ENCODE peak calls at places on chromosomes 11 and 22, in four cellular contexts. One of them, this sample, is unnamed.
A peak's percentile ranks its signal among the peaks of the same experiment; 100 is the strongest.

GRCh38 chr22:41263704-41264103 is 22.3 kb downstream of the RANGAP1 start:
- DNase-seq in NCI-H82: no peak
- DNase-seq in CD8-positive, alpha-beta memory T cell: no peak
- DNase-seq in hepatic stellate cell: no peak
- DNase-seq in this sample: peak; percentile 84

GRCh38 chr22:47005506-47006408 is 243.3 kb downstream of the TBC1D22A start:
- DNase-seq in NCI-H82: no peak
- DNase-seq in hepatic stellate cell: no peak
- DNase-seq in CD8-positive, alpha-beta memory T cell: no peak
- DNase-seq in this sample: peak; percentile 50

GRCh38 chr22:43005106-43005505 is 9.8 kb downstream of the PACSIN2 start:
- DNase-seq in hepatic stellate cell: no peak
- DNase-seq in NCI-H82: no peak
- DNase-seq in CD8-positive, alpha-beta memory T cell: no peak
- DNase-seq in this sample: peak; percentile 27

GRCh38 chr11:78334109-78334508 is 83.5 kb downstream of the GAB2 start:
- DNase-seq in CD8-positive, alpha-beta memory T cell: no peak
- DNase-seq in hepatic stellate cell: no peak
- DNase-seq in NCI-H82: no peak
- DNase-seq in this sample: no peak

GRCh38 chr11:45652781-45653180 is 12.6 kb downstream of the CHST1 start:
- DNase-seq in CD8-positive, alpha-beta memory T cell: no peak
- DNase-seq in NCI-H82: no peak
- DNase-seq in hepatic stellate cell: no peak
- DNase-seq in this sample: peak; percentile 99

GRCh38 chr22:27336151-27337090 is 465.1 kb downstream of the MN1 start:
- DNase-seq in CD8-positive, alpha-beta memory T cell: no peak
- DNase-seq in hepatic stellate cell: no peak
- DNase-seq in NCI-H82: no peak
- DNase-seq in this sample: no peak

GRCh38 chr22:19745155-19746133 is 15.1 kb upstream of the TBX1 start:
- DNase-seq in NCI-H82: no peak
- DNase-seq in CD8-positive, alpha-beta memory T cell: no peak
- DNase-seq in hepatic stellate cell: no peak
- DNase-seq in this sample: no peak

GRCh38 chr22:36541831-36542391 is 12.9 kb upstream of the EIF3D start:
- DNase-seq in CD8-positive, alpha-beta memory T cell: no peak
- DNase-seq in NCI-H82: no peak
- DNase-seq in hepatic stellate cell: peak; percentile 82
- DNase-seq in this sample: peak; percentile 86

GRCh38 chr11:78916759-78917158 is 342.1 kb upstream of the NARS2 start:
- DNase-seq in CD8-positive, alpha-beta memory T cell: no peak
- DNase-seq in hepatic stellate cell: no peak
- DNase-seq in NCI-H82: no peak
- DNase-seq in this sample: no peak

This sample was measured in osteoblast.